ENCODE peak calls at places on chromosomes 12 and 14, in ten cellular contexts. H is keratinocyte; G is lung; Z is fibroblast of mammary gland; N is CD8-positive, alpha-beta T cell; X is kidney; S is epithelial cell of esophagus; T is choroid plexus epithelial cell; O is heart right ventricle; L is transverse colon. M is an unnamed sample.
A peak's percentile ranks its signal among the peaks of the same experiment; 100 is the strongest.

GRCh38 chr14:29925106-29925722 is 2.4 kb downstream of the PRKD1 start:
- DNase-seq in H (no peak), G (no peak), Z (peak; percentile 68), N (no peak), X (no peak), S (peak; percentile 3), T (peak; percentile 64), O (no peak), L (no peak), M (peak; percentile 31)

GRCh38 chr14:95519699-95520098 is 3.2 kb upstream of the SYNE3 start:
- DNase-seq in H (no peak), G (peak; percentile 73), Z (peak; percentile 90), N (peak; percentile 80), X (peak; percentile 80), S (peak; percentile 58), T (peak; percentile 79), O (peak; percentile 73), L (peak; percentile 71), M (peak; percentile 65)

GRCh38 chr12:117603316-117604113 is 242.1 kb upstream of the NOS1 start:
- DNase-seq in H (no peak), G (no peak), Z (no peak), N (no peak), X (no peak), S (no peak), T (no peak), O (no peak), L (no peak), M (no peak)

GRCh38 chr12:53940448-53941014 is 1.9 kb downstream of the HOXC13 start:
- DNase-seq in H (no peak), G (no peak), Z (no peak), N (no peak), X (no peak), S (no peak), T (no peak), O (no peak), L (no peak), M (no peak)

GRCh38 chr12:43060738-43061137 is 471.2 kb upstream of the PRICKLE1 start:
- DNase-seq in H (no peak), G (no peak), Z (no peak), N (no peak), X (no peak), S (no peak), T (no peak), O (no peak), L (no peak), M (no peak)

GRCh38 chr12:106135075-106135474 is 3.7 kb downstream of the NUAK1 start:
- DNase-seq in H (no peak), G (no peak), Z (no peak), N (no peak), X (no peak), S (no peak), T (peak; percentile 73), O (no peak), L (no peak), M (no peak)

GRCh38 chr12:132373967-132374820 is 44.8 kb upstream of the GALNT9 start:
- DNase-seq in H (no peak), G (no peak), Z (peak; percentile 20), N (no peak), X (peak; percentile 58), S (no peak), T (peak; percentile 53), O (no peak), L (no peak), M (no peak)

GRCh38 chr12:89016970-89017778 is 335.1 kb downstream of the DUSP6 start:
- DNase-seq in H (no peak), G (peak; percentile 36), Z (peak; percentile 80), N (no peak), X (peak; percentile 58), S (peak; percentile 77), T (peak; percentile 85), O (peak; percentile 47), L (no peak), M (peak; percentile 73)

GRCh38 chr12:62693291-62694040 is 226.8 kb downstream of the MON2 start:
- DNase-seq in H (no peak), G (no peak), Z (peak; percentile 46), N (no peak), X (no peak), S (no peak), T (no peak), O (no peak), L (no peak), M (no peak)

GRCh38 chr14:35339761-35340406 is 47.7 kb downstream of the PSMA6 start:
- DNase-seq in H (no peak), G (no peak), Z (no peak), N (no peak), X (no peak), S (no peak), T (no peak), O (no peak), L (no peak), M (no peak)

GRCh38 chr12:59403259-59403932 is 192.4 kb upstream of the SLC16A7 start:
- DNase-seq in H (no peak), G (peak; percentile 45), Z (peak; percentile 78), N (peak; percentile 27), X (no peak), S (peak; percentile 67), T (peak; percentile 83), O (peak; percentile 41), L (peak; percentile 21), M (peak; percentile 61)

GRCh38 chr12:65603428-65604351 is 220.6 kb upstream of the HMGA2 start:
- DNase-seq in H (no peak), G (peak; percentile 79), Z (peak; percentile 94), N (no peak), X (no peak), S (peak; percentile 73), T (peak; percentile 93), O (peak; percentile 47), L (peak; percentile 11), M (peak; percentile 78)

GRCh38 chr14:70808402-70809237 is 693 bp downstream of the MAP3K9 start:
- DNase-seq in H (no peak), G (peak; percentile 39), Z (no peak), N (peak; percentile 49), X (peak; percentile 82), S (peak; percentile 60), T (peak; percentile 25), O (no peak), L (peak; percentile 60), M (no peak)

GRCh38 chr12:115871714-115872113 is 405.8 kb downstream of the MED13L start:
- DNase-seq in H (peak; percentile 1), G (no peak), Z (peak; percentile 32), N (no peak), X (no peak), S (peak; percentile 26), T (peak; percentile 57), O (no peak), L (peak; percentile 16), M (peak; percentile 7)

GRCh38 chr14:61396694-61397093 is 75.3 kb downstream of the PRKCH start:
- DNase-seq in H (no peak), G (no peak), Z (no peak), N (no peak), X (no peak), S (no peak), T (no peak), O (no peak), L (no peak), M (no peak)

GRCh38 chr12:14193623-14194022 is 171.9 kb upstream of the ATF7IP start:
- DNase-seq in H (no peak), G (no peak), Z (no peak), N (no peak), X (peak; percentile 53), S (no peak), T (no peak), O (no peak), L (no peak), M (no peak)

GRCh38 chr14:24483604-24484252 is 24.3 kb downstream of the CMA1 start:
- DNase-seq in H (no peak), G (no peak), Z (peak; percentile 20), N (no peak), X (no peak), S (no peak), T (peak; percentile 10), O (no peak), L (no peak), M (no peak)

GRCh38 chr12:111174283-111175108 is 194.4 kb downstream of the PHETA1 start:
- DNase-seq in H (no peak), G (no peak), Z (no peak), N (no peak), X (no peak), S (peak; percentile 43), T (no peak), O (no peak), L (no peak), M (peak; percentile 73)
- TF ChIP-seq CTCF in H (peak; percentile 43), G (no peak), Z (peak; percentile 4), N (no peak), X (peak; percentile 13), S (peak; percentile 48), T (peak; percentile 30), O (peak; percentile 42), L (no peak), M (peak; percentile 25)

GRCh38 chr14:54773171-54774006 is 129.2 kb downstream of the GCH1 start:
- DNase-seq in H (peak; percentile 97), G (peak; percentile 82), Z (peak; percentile 100), N (peak; percentile 44), X (peak; percentile 96), S (peak; percentile 99), T (peak; percentile 100), O (peak; percentile 93), L (peak; percentile 80), M (peak; percentile 100)
- H3K4me3 ChIP-seq in H (no peak overlapping the region), G (no peak overlapping the region), Z (peak overlapping the region; percentile 9), N (no peak overlapping the region), X (no peak overlapping the region), S (no peak overlapping the region), T (no peak overlapping the region), O (no peak overlapping the region), L (no peak overlapping the region), M (no peak overlapping the region)

GRCh38 chr14:68248481-68249255 is 429.1 kb downstream of the RAD51B start:
- DNase-seq in H (no peak), G (no peak), Z (peak; percentile 87), N (no peak), X (peak; percentile 67), S (peak; percentile 60), T (peak; percentile 88), O (peak; percentile 31), L (no peak), M (peak; percentile 58)

GRCh38 chr14:68249534-68250517 is 430.2 kb downstream of the RAD51B start:
- DNase-seq in H (no peak), G (no peak), Z (peak; percentile 79), N (no peak), X (no peak), S (peak; percentile 42), T (peak; percentile 78), O (no peak), L (no peak), M (peak; percentile 70)

GRCh38 chr14:68247281-68247680 is 427.7 kb downstream of the RAD51B start:
- DNase-seq in H (no peak), G (no peak), Z (no peak), N (no peak), X (no peak), S (no peak), T (no peak), O (no peak), L (no peak), M (no peak)

GRCh38 chr14:68246074-68246980 is 426.7 kb downstream of the RAD51B start:
- DNase-seq in H (no peak), G (no peak), Z (no peak), N (no peak), X (no peak), S (no peak), T (peak; percentile 42), O (peak; percentile 16), L (no peak), M (no peak)

GRCh38 chr14:68247867-68248266 is 428.3 kb downstream of the RAD51B start:
- DNase-seq in H (no peak), G (no peak), Z (peak; percentile 84), N (no peak), X (no peak), S (peak; percentile 23), T (peak; percentile 78), O (no peak), L (no peak), M (no peak)
- TF ChIP-seq CTCF in H (no peak), G (no peak), Z (no peak), N (no peak), X (no peak), S (no peak), T (no peak), O (no peak), L (no peak), M (no peak)

GRCh38 chr12:105091495-105092206 is 7.4 kb upstream of the ALDH1L2 start:
- DNase-seq in H (no peak), G (no peak), Z (no peak), N (no peak), X (no peak), S (no peak), T (no peak), O (no peak), L (no peak), M (no peak)
- H3K4me3 ChIP-seq in H (peak overlapping the region; percentile 57), G (no peak overlapping the region), Z (no peak overlapping the region), N (no peak overlapping the region), X (no peak overlapping the region), S (peak overlapping the region; percentile 42), T (no peak overlapping the region), O (no peak overlapping the region), L (no peak overlapping the region), M (peak overlapping the region; percentile 16)

M was measured in bronchial epithelial cell.